ENCODE peak calls at places on chromosomes 2 and 18, in four cellular contexts. One of them, this sample, is unnamed.

GRCh38 chr2:160054984-160055725 is 7.3 kb downstream of the PLA2R1 start:
- DNase-seq in HepG2: no peak
- DNase-seq in A549: no peak
- DNase-seq in K562: no peak
- DNase-seq in this sample: peak

GRCh38 chr18:47175283-47175894 is 775 bp downstream of the IER3IP1 start:
- DNase-seq in HepG2: no peak
- DNase-seq in A549: no peak
- DNase-seq in K562: no peak
- DNase-seq in this sample: peak

GRCh38 chr2:168075446-168075845 is 171.9 kb downstream of the STK39 start:
- DNase-seq in K562: no peak
- DNase-seq in A549: no peak
- DNase-seq in HepG2: no peak
- DNase-seq in this sample: no peak

GRCh38 chr2:10238991-10239485 is 63.7 kb upstream of the HPCAL1 start:
- DNase-seq in A549: no peak
- DNase-seq in K562: no peak
- DNase-seq in HepG2: no peak
- DNase-seq in this sample: no peak

GRCh38 chr18:62767321-62767720 is 52.0 kb downstream of the PHLPP1 start:
- DNase-seq in K562: no peak
- DNase-seq in A549: no peak
- DNase-seq in HepG2: no peak
- DNase-seq in this sample: no peak

GRCh38 chr2:27205206-27205605 is 6.6 kb upstream of the ATRAID start:
- DNase-seq in K562: no peak
- DNase-seq in HepG2: no peak
- DNase-seq in A549: no peak
- DNase-seq in this sample: no peak

GRCh38 chr2:194333091-194333490 is 1323.9 kb upstream of the SLC39A10 start:
- DNase-seq in HepG2: no peak
- DNase-seq in A549: no peak
- DNase-seq in K562: no peak
- DNase-seq in this sample: no peak

GRCh38 chr2:85226783-85227182 is 93.6 kb downstream of the TCF7L1 start:
- DNase-seq in K562: no peak
- DNase-seq in HepG2: no peak
- DNase-seq in A549: no peak
- DNase-seq in this sample: no peak

GRCh38 chr18:46676162-46676830 is 19.3 kb upstream of the LOXHD1 start:
- DNase-seq in A549: peak
- DNase-seq in HepG2: no peak
- DNase-seq in K562: no peak
- DNase-seq in this sample: peak

GRCh38 chr2:24253303-24253919 is 78.6 kb downstream of the FAM228A start:
- DNase-seq in HepG2: no peak
- DNase-seq in K562: peak
- DNase-seq in A549: peak
- DNase-seq in this sample: no peak

GRCh38 chr18:36697905-36698304 is 130.9 kb downstream of the TPGS2 start:
- DNase-seq in HepG2: no peak
- DNase-seq in A549: no peak
- DNase-seq in K562: no peak
- DNase-seq in this sample: no peak

GRCh38 chr2:100018312-100018711 is 124.1 kb downstream of the AFF3 start:
- DNase-seq in K562: no peak
- DNase-seq in HepG2: no peak
- DNase-seq in A549: no peak
- DNase-seq in this sample: no peak

GRCh38 chr2:175855794-175856453 is 146.1 kb downstream of the LNPK start:
- DNase-seq in A549: no peak
- DNase-seq in HepG2: no peak
- DNase-seq in K562: no peak
- DNase-seq in this sample: no peak

GRCh38 chr2:186508263-186508662 is 22.2 kb downstream of the ZC3H15 start:
- DNase-seq in HepG2: no peak
- DNase-seq in A549: no peak
- DNase-seq in K562: no peak
- DNase-seq in this sample: no peak

GRCh38 chr2:82539222-82539621 is 1919.9 kb downstream of the SUCLG1 start:
- DNase-seq in A549: no peak
- DNase-seq in HepG2: no peak
- DNase-seq in K562: peak
- DNase-seq in this sample: no peak
- TF ChIP-seq JUN in A549: no peak
- TF ChIP-seq JUN in HepG2: no peak
- TF ChIP-seq JUN in K562: no peak
- TF ChIP-seq JUN in this sample: no peak

GRCh38 chr2:15993232-15993610 is 52.9 kb downstream of the MYCN start:
- DNase-seq in HepG2: no peak
- DNase-seq in K562: no peak
- DNase-seq in A549: no peak
- DNase-seq in this sample: no peak
- TF ChIP-seq MAX in HepG2: peak
- TF ChIP-seq MAX in K562: no peak
- TF ChIP-seq MAX in A549: no peak
- TF ChIP-seq MAX in this sample: no peak

GRCh38 chr2:233386382-233387041 is 32.2 kb downstream of the DGKD start:
- DNase-seq in K562: no peak
- DNase-seq in A549: peak
- DNase-seq in HepG2: no peak
- DNase-seq in this sample: peak

GRCh38 chr2:233389601-233390125 is 35.4 kb downstream of the DGKD start:
- DNase-seq in HepG2: no peak
- DNase-seq in A549: no peak
- DNase-seq in K562: no peak
- DNase-seq in this sample: no peak

GRCh38 chr2:233387225-233387624 is 32.9 kb downstream of the DGKD start:
- DNase-seq in K562: no peak
- DNase-seq in A549: no peak
- DNase-seq in HepG2: no peak
- DNase-seq in this sample: no peak

GRCh38 chr2:233385489-233386044 is 31.3 kb downstream of the DGKD start:
- DNase-seq in A549: no peak
- DNase-seq in HepG2: no peak
- DNase-seq in K562: peak
- DNase-seq in this sample: no peak

DNA sequence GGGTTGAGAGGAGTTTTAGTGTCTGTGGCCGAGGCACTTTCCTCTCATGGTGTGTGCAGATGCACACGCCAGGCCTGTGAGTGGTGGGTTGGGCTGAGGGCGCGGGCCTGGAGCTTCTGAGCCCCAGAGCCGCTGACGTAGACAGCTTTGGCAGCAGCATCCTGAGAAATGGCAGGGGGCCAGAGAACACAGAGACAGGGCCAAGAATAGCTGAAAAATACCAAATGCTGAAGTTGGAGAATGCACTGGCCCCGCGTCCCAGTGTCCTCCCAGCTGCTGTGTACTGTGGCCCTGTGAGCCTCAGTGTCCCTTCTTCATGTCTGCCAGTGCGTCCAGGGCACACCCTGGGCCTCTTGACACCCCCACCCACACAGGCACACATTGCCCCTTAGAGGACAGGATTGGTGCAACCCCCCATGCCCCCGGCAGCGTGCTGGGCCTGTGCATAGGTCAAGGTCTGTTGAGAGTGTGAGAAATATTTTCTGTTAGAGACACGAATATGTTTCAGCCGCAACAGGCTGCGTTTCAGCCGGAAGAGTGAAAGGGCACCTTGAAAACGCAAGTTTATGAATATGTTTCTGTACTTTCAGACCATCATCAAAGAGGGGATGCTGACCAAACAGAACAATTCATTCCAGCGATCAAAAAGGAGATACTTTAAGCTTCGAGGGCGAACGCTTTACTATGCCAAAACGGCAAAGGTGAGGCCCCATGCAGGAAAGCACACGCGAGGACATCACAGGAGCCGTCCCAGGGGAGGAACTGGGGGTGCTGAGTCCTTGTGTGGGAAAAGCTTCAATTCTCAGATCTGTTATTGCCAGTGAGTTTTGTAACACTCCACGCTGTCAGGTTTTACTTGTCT is 33.6 kb downstream of the DGKD start:
- DNase-seq in A549: peak
- DNase-seq in HepG2: peak
- DNase-seq in K562: no peak
- DNase-seq in this sample: peak
- TF ChIP-seq JUN in A549: no peak
- TF ChIP-seq JUN in HepG2: no peak
- TF ChIP-seq JUN in K562: no peak
- TF ChIP-seq JUN in this sample: no peak

GRCh38 chr2:142217804-142218203 is 87.0 kb upstream of the LRP1B start:
- DNase-seq in A549: no peak
- DNase-seq in K562: no peak
- DNase-seq in HepG2: no peak
- DNase-seq in this sample: no peak
- TF ChIP-seq MAX in A549: no peak
- TF ChIP-seq MAX in K562: no peak
- TF ChIP-seq MAX in HepG2: no peak
- TF ChIP-seq MAX in this sample: no peak

GRCh38 chr18:7873316-7873715 is 306.2 kb downstream of the PTPRM start:
- DNase-seq in HepG2: no peak
- DNase-seq in A549: peak
- DNase-seq in K562: no peak
- DNase-seq in this sample: no peak

GRCh38 chr18:7879717-7880116 is 312.6 kb downstream of the PTPRM start:
- DNase-seq in HepG2: no peak
- DNase-seq in A549: peak
- DNase-seq in K562: no peak
- DNase-seq in this sample: no peak

GRCh38 chr18:7876354-7876753 is 309.2 kb downstream of the PTPRM start:
- DNase-seq in HepG2: no peak
- DNase-seq in K562: no peak
- DNase-seq in A549: no peak
- DNase-seq in this sample: no peak

GRCh38 chr18:7877609-7878008 is 310.5 kb downstream of the PTPRM start:
- DNase-seq in A549: peak
- DNase-seq in K562: no peak
- DNase-seq in HepG2: peak
- DNase-seq in this sample: peak

GRCh38 chr18:7878265-7879173 is 311.4 kb downstream of the PTPRM start:
- DNase-seq in A549: peak
- DNase-seq in HepG2: peak
- DNase-seq in K562: no peak
- DNase-seq in this sample: peak
- TF ChIP-seq JUN in A549: no peak
- TF ChIP-seq JUN in HepG2: no peak
- TF ChIP-seq JUN in K562: no peak
- TF ChIP-seq JUN in this sample: peak

DNA sequence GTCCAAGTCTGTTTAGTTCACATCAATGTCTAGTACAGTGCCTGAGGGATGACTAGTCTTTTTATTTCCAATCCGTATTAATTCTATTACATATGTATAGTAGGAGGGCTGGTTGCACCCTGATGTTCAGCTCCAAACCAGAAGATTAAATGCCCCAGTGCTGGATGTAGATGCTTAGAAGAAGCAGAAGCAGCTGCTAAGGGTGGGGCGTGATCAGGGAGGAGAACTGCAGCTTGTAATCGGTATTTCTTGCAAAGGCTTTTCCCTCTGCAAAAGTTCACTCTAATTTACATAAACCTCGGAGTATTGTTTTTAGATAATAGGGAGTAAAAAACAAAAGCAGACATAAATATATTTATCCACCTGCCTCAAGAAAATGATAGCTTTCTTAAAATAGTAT is 145.3 kb upstream of the ITGA4 start:
- DNase-seq in K562: no peak
- DNase-seq in A549: no peak
- DNase-seq in HepG2: no peak
- DNase-seq in this sample: no peak
- TF ChIP-seq MAX in K562: no peak
- TF ChIP-seq MAX in A549: no peak
- TF ChIP-seq MAX in HepG2: no peak
- TF ChIP-seq MAX in this sample: no peak